ENCODE peak calls at places on chromosomes 11 and 22, in nine cellular contexts. I, L, A, H, J, M, V, S and G are unnamed samples.

GRCh38 chr11:134932761-134933160 is 520.7 kb upstream of the B3GAT1 start:
- DNase-seq in I (no peak), L (no peak), A (no peak), H (no peak), J (no peak), M (no peak), V (no peak), S (no peak), G (no peak)

GRCh38 chr22:34829485-34829884 is 236.5 kb upstream of the ISX start:
- DNase-seq in I (no peak), L (no peak), A (no peak), H (no peak), J (no peak), M (no peak), V (no peak), S (no peak), G (no peak)

GRCh38 chr22:33472462-33473344 is 414.5 kb upstream of the SYN3 start:
- DNase-seq in I (no peak), L (no peak), A (no peak), H (no peak), J (no peak), M (no peak), V (peak), S (no peak), G (no peak)

GRCh38 chr22:42962295-42963230 is 52.4 kb downstream of the PACSIN2 start:
- DNase-seq in I (peak), L (peak), A (no peak), H (no peak), J (no peak), M (no peak), V (peak), S (no peak), G (no peak)

GRCh38 chr11:60482361-60482760 is 10.2 kb upstream of the MS4A12 start:
- DNase-seq in I (no peak), L (peak), A (no peak), H (no peak), J (no peak), M (no peak), V (no peak), S (no peak), G (no peak)

GRCh38 chr11:46603704-46604308 is 10.0 kb upstream of the AMBRA1 start:
- DNase-seq in I (no peak), L (no peak), A (no peak), H (no peak), J (no peak), M (no peak), V (no peak), S (no peak), G (no peak)

GRCh38 chr22:44795701-44796630 is 43.6 kb downstream of the ARHGAP8 start:
- DNase-seq in I (no peak), L (no peak), A (no peak), H (no peak), J (no peak), M (no peak), V (no peak), S (no peak), G (no peak)

GRCh38 chr11:105035262-105035620 is 297 bp upstream of the CASP1 start:
- DNase-seq in I (no peak), L (no peak), A (no peak), H (no peak), J (no peak), M (no peak), V (no peak), S (no peak), G (no peak)

GRCh38 chr22:37484115-37485005 is 1.8 kb downstream of the MFNG start:
- DNase-seq in I (no peak), L (no peak), A (no peak), H (peak), J (no peak), M (peak), V (no peak), S (no peak), G (no peak)

GRCh38 chr22:45731041-45731797 is 59.6 kb downstream of the ATXN10 start:
- DNase-seq in I (peak), L (no peak), A (no peak), H (no peak), J (no peak), M (no peak), V (peak), S (no peak), G (no peak)

GRCh38 chr11:64598106-64598796 is 7.2 kb downstream of the SLC22A12 start:
- DNase-seq in I (no peak), L (no peak), A (no peak), H (no peak), J (no peak), M (no peak), V (no peak), S (no peak), G (no peak)

GRCh38 chr11:134228625-134229024 is 4.2 kb downstream of the VPS26B start:
- DNase-seq in I (no peak), L (no peak), A (no peak), H (peak), J (no peak), M (no peak), V (peak), S (no peak), G (no peak)

GRCh38 chr11:1922411-1923113 is 3.1 kb downstream of the TNNT3 start:
- DNase-seq in I (no peak), L (peak), A (no peak), H (no peak), J (no peak), M (no peak), V (no peak), S (no peak), G (no peak)

GRCh38 chr22:35315141-35315854 is 15.6 kb downstream of the TOM1 start:
- DNase-seq in I (no peak), L (no peak), A (no peak), H (no peak), J (no peak), M (no peak), V (no peak), S (no peak), G (no peak)

GRCh38 chr22:11628651-11629511 is 3899.1 kb upstream of the OR11H1 start:
- DNase-seq in I (no peak), L (no peak), A (no peak), H (no peak), J (no peak), M (no peak), V (no peak), S (no peak), G (no peak)